ENCODE peak calls at places on chromosomes 7 and 10, in six cellular contexts. Z, N, C, Y, Q and A are unnamed samples. For H3K36me3, the result is how much of the 10 kb centered on the place peaks cover.

GRCh38 chr7:156620246-156620775 is 20.3 kb upstream of the RNF32 start:
- DNase-seq in Q (no peak), C (no peak), Y (no peak), Z (no peak), N (no peak), A (no peak)

GRCh38 chr7:149683898-149684297 is 89.5 kb downstream of the ZNF467 start:
- DNase-seq in Y (no peak), Z (no peak), Q (no peak), N (no peak), C (no peak), A (no peak)

GRCh38 chr10:119454231-119454804 is 88.2 kb downstream of the RGS10 start:
- DNase-seq in Q (no peak), C (no peak), Z (no peak), N (no peak), Y (no peak), A (no peak)

GRCh38 chr10:93062499-93063216 is 2.1 kb downstream of the CYP26C1 start:
- DNase-seq in Z (peak), N (no peak), Y (no peak), C (no peak), Q (no peak), A (no peak)

GRCh38 chr7:90629306-90629918 is 33.3 kb downstream of the CDK14 start:
- DNase-seq in C (no peak), Y (no peak), N (peak), Q (peak), Z (no peak), A (no peak)

GRCh38 chr10:131848296-131848695 is 52.5 kb upstream of the PPP2R2D start:
- DNase-seq in Y (no peak), N (no peak), C (no peak), Z (peak), Q (no peak), A (no peak)

GRCh38 chr10:104330168-104331117 is 7.8 kb downstream of the ITPRIP start:
- DNase-seq in N (peak), Y (no peak), C (peak), Z (peak), Q (peak), A (peak)

GRCh38 chr7:7178081-7178480 is 4.3 kb upstream of the C1GALT1 start:
- DNase-seq in N (no peak), Q (no peak), Z (no peak), Y (no peak), C (no peak), A (no peak)

GRCh38 chr10:113329121-113329596 is 223.7 kb upstream of the HABP2 start:
- DNase-seq in Z (no peak), N (no peak), Y (no peak), Q (no peak), C (no peak), A (no peak)

GRCh38 chr7:83267141-83267631 is 104.5 kb upstream of the PCLO start:
- DNase-seq in C (no peak), Z (no peak), N (no peak), Y (no peak), Q (no peak), A (no peak)

GRCh38 chr7:142608630-142609029 is 140.6 kb upstream of the PRSS1 start:
- DNase-seq in N (no peak), C (no peak), Q (no peak), Y (no peak), Z (no peak), A (no peak)

GRCh38 chr10:104415526-104416165 is 62.0 kb downstream of the CFAP58 start:
- DNase-seq in Y (no peak), C (no peak), Q (no peak), Z (no peak), N (no peak), A (no peak)

GRCh38 chr10:86545097-86545496 is 23.5 kb upstream of the WAPL start:
- DNase-seq in N (no peak), Q (no peak), Y (no peak), Z (no peak), C (no peak), A (no peak)

GRCh38 chr10:108801775-108802516 is 1121.4 kb downstream of the XPNPEP1 start:
- DNase-seq in Z (no peak), Y (no peak), Q (no peak), N (no peak), C (no peak), A (no peak)

GRCh38 chr10:107718868-107719267 is 554.4 kb upstream of the SORCS1 start:
- DNase-seq in Q (no peak), C (no peak), Z (no peak), N (no peak), Y (no peak), A (no peak)

GRCh38 chr7:105743351-105743812 is 133.0 kb downstream of the ATXN7L1 start:
- DNase-seq in Q (peak), N (no peak), Z (peak), Y (no peak), C (no peak), A (no peak)

GRCh38 chr10:128854965-128855364 is 612.1 kb upstream of the MGMT start:
- DNase-seq in Z (no peak), C (peak), Y (no peak), N (peak), Q (peak), A (peak)

GRCh38 chr10:79242620-79243152 is 104.6 kb upstream of the PPIF start:
- DNase-seq in N (peak), Y (peak), Z (peak), C (peak), Q (peak), A (no peak)

GRCh38 chr7:75596727-75597614 is 104.9 kb downstream of the SPDYE5 start:
- DNase-seq in C (no peak), Y (no peak), N (no peak), Z (no peak), Q (no peak), A (no peak)

GRCh38 chr10:16967866-16968721 is 150.9 kb upstream of the RSU1 start:
- DNase-seq in N (peak), Q (peak), C (no peak), Y (no peak), Z (peak), A (no peak)

GRCh38 chr10:19169684-19170083 is 121.1 kb downstream of the MALRD1 start:
- DNase-seq in Z (no peak), N (no peak), C (no peak), Y (no peak), Q (no peak), A (no peak)

GRCh38 chr10:43890124-43890523 is 241.4 kb upstream of the ZNF32 start:
- DNase-seq in Z (no peak), Q (no peak), C (no peak), Y (no peak), N (no peak), A (no peak)

GRCh38 chr7:137999496-138000080 is 2.3 kb downstream of the CREB3L2 start:
- DNase-seq in C (no peak), N (no peak), Q (no peak), Z (no peak), Y (no peak), A (no peak)

GRCh38 chr7:34823650-34824258 is 165.7 kb downstream of the NPSR1 start:
- DNase-seq in C (no peak), Z (peak), Y (peak), Q (peak), N (peak), A (no peak)

GRCh38 chr7:133053321-133053891 is 28.5 kb downstream of the CHCHD3 start:
- DNase-seq in N (peak), C (peak), Y (no peak), Z (no peak), Q (peak), A (peak)

GRCh38 chr7:73622909-73623797 is 1.2 kb downstream of the MLXIPL start:
- DNase-seq in C (no peak), N (no peak), Z (peak), Y (no peak), Q (peak), A (peak)

GRCh38 chr10:98956576-98957260 is 278.9 kb downstream of the HPSE2 start:
- DNase-seq in C (no peak), Z (no peak), Y (no peak), Q (no peak), N (no peak), A (no peak)

GRCh38 chr10:98957801-98958200 is 277.9 kb downstream of the HPSE2 start:
- DNase-seq in Z (no peak), C (no peak), N (no peak), Y (no peak), Q (no peak), A (no peak)

GRCh38 chr10:98963608-98964007 is 272.0 kb downstream of the HPSE2 start:
- DNase-seq in N (no peak), Q (no peak), Z (no peak), Y (no peak), C (no peak), A (no peak)

DNA sequence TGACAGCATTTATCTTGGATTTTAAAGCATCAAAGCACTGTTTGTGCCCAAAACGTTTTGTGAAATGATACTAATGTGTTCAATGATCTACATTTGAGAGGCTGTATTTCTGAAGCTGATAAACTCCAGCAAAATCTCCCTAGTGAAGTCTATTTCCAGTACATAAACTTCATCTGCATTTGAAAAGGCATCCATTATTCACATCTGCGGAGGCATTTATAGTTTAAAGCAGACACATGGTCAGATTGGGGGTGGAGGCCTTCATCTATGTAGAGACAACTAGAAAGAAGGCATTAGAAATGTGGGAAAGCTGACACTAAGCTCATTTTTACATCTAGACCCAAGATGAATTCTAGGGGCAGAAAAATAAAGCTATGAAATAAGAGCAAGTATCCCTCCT is 276.2 kb downstream of the HPSE2 start:
- DNase-seq in Q (no peak), C (no peak), Z (no peak), N (no peak), Y (no peak), A (no peak)
- H3K27ac ChIP-seq in Q (no peak), C (no peak), Z (no peak), N (no peak), Y (no peak), A (no peak)

DNA sequence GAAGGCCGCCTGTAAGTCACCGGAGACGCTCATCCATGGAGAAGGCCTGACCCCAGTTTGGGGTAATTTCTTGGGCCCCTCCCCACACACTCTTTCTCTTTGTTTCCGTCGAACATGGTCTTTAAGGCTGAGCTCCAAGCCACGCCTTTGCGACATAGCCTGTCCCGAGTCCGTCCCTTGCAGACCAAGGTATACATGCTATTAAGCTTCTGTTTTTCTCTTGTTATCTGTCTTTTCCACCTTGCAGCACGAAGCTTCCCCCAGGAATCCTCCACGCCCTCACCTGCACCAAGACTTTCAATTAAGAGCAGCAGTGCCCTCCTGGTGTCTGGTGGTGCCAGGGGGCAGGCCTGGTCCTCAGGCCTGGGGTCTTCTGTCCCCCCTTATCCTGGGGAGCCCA is 4.2 kb upstream of the FAM20C start:
- DNase-seq in C (no peak), Z (no peak), Y (no peak), N (no peak), Q (no peak), A (no peak)
- H3K36me3 ChIP-seq in C (under half), Z (under half), Y (under half), N (under half), Q (under half), A (under half)

GRCh38 chr7:103379270-103379975 is 32.0 kb downstream of the PSMC2 start:
- DNase-seq in Q (no peak), C (no peak), Z (no peak), N (no peak), Y (no peak), A (no peak)
- H3K27ac ChIP-seq in Q (no peak), C (no peak), Z (no peak), N (no peak), Y (no peak), A (no peak)

DNA sequence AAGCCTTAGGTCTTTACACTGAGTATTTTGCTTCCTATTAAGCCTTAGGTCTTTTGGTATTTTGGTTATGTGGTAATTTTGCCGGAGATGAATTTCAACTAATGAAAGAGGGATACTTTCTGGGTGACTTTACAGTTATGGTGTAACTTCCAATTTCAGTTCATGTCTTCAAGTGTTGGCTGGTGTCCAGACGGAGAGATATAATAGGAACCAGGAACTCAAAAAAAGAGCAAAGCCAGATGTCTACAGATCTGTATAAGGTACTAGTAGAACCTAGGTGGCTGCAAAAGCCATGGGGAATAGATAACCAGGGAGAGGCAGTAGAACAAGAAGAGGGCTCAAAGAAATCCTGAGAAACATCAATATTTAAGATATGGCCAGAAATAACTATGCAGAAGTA is 12.3 kb downstream of the ERCC6 start:
- DNase-seq in Y (no peak), Z (no peak), Q (no peak), N (no peak), C (no peak), A (no peak)
- H3K36me3 ChIP-seq in Y (under half), Z (half or more), Q (under half), N (half or more), C (under half), A (half or more)

DNA sequence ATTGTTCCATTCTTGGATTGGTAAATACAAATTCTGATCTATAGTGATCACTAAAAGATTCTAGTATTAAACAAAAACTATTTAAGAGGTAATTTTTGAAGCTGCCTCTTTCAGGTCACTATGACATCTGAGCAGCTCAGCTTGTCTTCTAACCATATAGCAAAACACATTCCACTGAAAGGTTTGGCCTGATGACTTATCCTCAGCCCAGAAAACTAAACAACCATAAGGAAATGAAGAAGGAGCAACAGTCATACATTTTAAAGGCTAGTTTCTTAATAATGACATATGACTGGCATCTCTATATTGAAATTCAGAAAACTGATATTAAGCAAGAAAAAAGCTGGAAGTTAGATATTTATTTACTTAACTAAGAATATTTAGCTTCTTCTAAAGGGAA is 24.6 kb downstream of the NT5C2 start:
- DNase-seq in Y (no peak), Z (no peak), N (no peak), C (no peak), Q (no peak), A (no peak)
- H3K27ac ChIP-seq in Y (no peak), Z (no peak), N (no peak), C (no peak), Q (no peak), A (peak)

GRCh38 chr10:95637911-95638310 is 18.6 kb downstream of the ALDH18A1 start:
- DNase-seq in Z (no peak), N (no peak), Y (no peak), Q (no peak), C (no peak), A (no peak)
- H3K36me3 ChIP-seq in Z (half or more), N (half or more), Y (under half), Q (under half), C (under half), A (under half)

DNA sequence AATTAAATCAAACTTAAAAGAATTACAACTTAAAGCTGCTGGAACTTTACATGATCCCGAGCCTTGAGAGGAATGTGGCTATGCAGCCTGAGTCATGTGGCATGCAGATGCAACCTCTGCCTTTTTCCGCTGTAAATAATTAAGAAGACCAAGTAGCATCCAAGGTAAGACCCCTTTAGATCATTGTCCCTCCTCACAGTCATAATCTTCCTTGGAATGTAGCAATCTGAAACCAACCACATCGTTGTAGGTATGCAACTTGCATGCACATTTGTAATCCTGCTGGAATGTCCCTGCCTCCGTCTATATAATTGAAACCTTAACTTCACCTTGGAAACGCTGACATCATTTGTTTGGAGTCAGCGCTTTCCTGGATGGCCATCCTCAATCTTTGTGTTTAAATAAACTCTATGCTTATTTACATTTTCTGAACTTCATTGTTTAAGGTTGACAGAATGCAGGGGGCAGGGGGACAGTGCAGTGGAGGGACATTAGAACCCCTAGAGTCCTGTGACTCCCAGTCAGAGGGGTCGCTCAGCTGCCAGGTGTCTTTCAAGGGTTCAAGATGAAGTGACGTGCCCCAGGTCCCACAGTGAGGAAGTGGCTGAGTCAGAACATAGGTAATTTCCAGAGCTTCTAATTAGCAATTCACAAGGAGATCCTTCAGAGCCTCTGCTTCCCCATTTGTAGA is 110.7 kb downstream of the RALA start:
- DNase-seq in N (no peak), Q (no peak), Y (no peak), C (no peak), Z (peak), A (no peak)
- H3K27ac ChIP-seq in N (peak), Q (peak), Y (peak), C (peak), Z (peak), A (peak)

GRCh38 chr10:12308976-12309375 is 40.4 kb upstream of the CAMK1D start:
- DNase-seq in Z (no peak), Y (no peak), N (no peak), C (no peak), Q (no peak), A (no peak)

GRCh38 chr10:12319085-12319484 is 30.3 kb upstream of the CAMK1D start:
- DNase-seq in Q (no peak), C (no peak), Z (no peak), Y (no peak), N (no peak), A (no peak)

GRCh38 chr10:12314836-12315235 is 34.5 kb upstream of the CAMK1D start:
- DNase-seq in C (no peak), N (no peak), Z (no peak), Y (no peak), Q (no peak), A (no peak)
- H3K36me3 ChIP-seq in C (under half), N (under half), Z (under half), Y (under half), Q (under half), A (under half)

DNA sequence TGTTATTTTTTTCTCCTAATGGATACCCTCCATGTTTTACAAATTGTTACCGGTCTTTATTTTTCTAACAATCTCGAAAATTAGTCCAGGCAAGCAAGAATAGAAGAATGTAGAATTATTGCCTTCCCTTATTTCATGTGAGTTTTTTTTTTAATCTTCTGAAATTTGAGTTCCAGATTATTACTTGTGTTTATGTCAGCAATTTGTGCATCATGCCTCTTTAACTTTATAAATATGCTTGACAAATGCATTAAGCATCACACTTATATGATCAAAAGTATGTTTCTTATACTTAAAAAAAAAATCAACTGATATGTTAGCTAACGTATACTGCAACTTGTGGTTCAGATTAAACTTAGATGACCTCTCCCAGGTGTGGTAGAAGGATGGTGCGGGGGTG is 242.7 kb upstream of the VSTM2A start:
- DNase-seq in Y (no peak), Q (no peak), C (no peak), N (no peak), Z (no peak), A (no peak)
- H3K27ac ChIP-seq in Y (no peak), Q (no peak), C (no peak), N (no peak), Z (no peak), A (no peak)